ENCODE peak calls at places on chromosomes 11 and 22, in ten cellular contexts. P is NCI-H1930; J is stimulated activated CD4-positive, alpha-beta T cell treated with anti-CD3 and anti-CD28 coated beads, TNF-alpha, amount 100 ng/mL, for 1 hour; X is neural crest cell; Z is MM.1S; R is C1 segment of cervical spinal cord; Q is epithelial cell of proximal tubule; F is NCI-H1436; K is breast epithelium; S is HEK293T. D is an unnamed sample.
A peak's percentile ranks its signal among the peaks of the same experiment; 100 is the strongest.

GRCh38 chr11:62071408-62071807 is 52.4 kb upstream of the INCENP start:
- DNase-seq in P (no peak), J (no peak), X (no peak), Z (no peak), R (no peak), Q (no peak), F (no peak), K (no peak), S (no peak), D (no peak)

GRCh38 chr22:43207386-43207785 is 20.5 kb upstream of the TTLL12 start:
- DNase-seq in P (no peak), J (no peak), X (no peak), Z (no peak), R (no peak), Q (no peak), F (no peak), K (no peak), S (no peak), D (no peak)

GRCh38 chr11:2945757-2946287 is 16.6 kb upstream of the PHLDA2 start:
- DNase-seq in P (no peak), J (no peak), X (no peak), Z (no peak), R (no peak), Q (no peak), F (no peak), K (no peak), S (no peak), D (no peak)

GRCh38 chr11:104705475-104706195 is 192.6 kb downstream of the CASP12 start:
- DNase-seq in P (no peak), J (peak; percentile 20), X (no peak), Z (peak; percentile 96), R (no peak), Q (no peak), F (no peak), K (no peak), S (no peak), D (no peak)

GRCh38 chr11:110778351-110778750 is 66.1 kb upstream of the ARHGAP20 start:
- DNase-seq in P (no peak), J (no peak), X (no peak), Z (no peak), R (no peak), Q (no peak), F (no peak), K (no peak), S (no peak), D (no peak)

GRCh38 chr11:69220581-69221051 is 64.9 kb downstream of the SMIM38 start:
- DNase-seq in P (no peak), J (no peak), X (no peak), Z (no peak), R (peak; percentile 32), Q (no peak), F (no peak), K (peak; percentile 47), S (no peak), D (no peak)

GRCh38 chr11:66454253-66454652 is 12.5 kb upstream of the PELI3 start:
- DNase-seq in P (no peak), J (no peak), X (no peak), Z (no peak), R (no peak), Q (no peak), F (no peak), K (no peak), S (no peak), D (no peak)

GRCh38 chr11:16809901-16810668 is 71.6 kb downstream of the C11orf58 start:
- DNase-seq in P (no peak), J (no peak), X (no peak), Z (no peak), R (peak; percentile 68), Q (no peak), F (no peak), K (peak; percentile 58), S (no peak), D (no peak)

GRCh38 chr22:31343235-31344191 is 2.6 kb downstream of the PATZ1 start:
- DNase-seq in P (no peak), J (no peak), X (peak; percentile 61), Z (no peak), R (peak; percentile 42), Q (no peak), F (peak; percentile 41), K (peak; percentile 90), S (no peak), D (no peak)

GRCh38 chr11:125073616-125074483 is 10.7 kb downstream of the SLC37A2 start:
- DNase-seq in P (no peak), J (no peak), X (no peak), Z (no peak), R (no peak), Q (no peak), F (no peak), K (no peak), S (no peak), D (no peak)

GRCh38 chr11:94010136-94010535 is 11.0 kb upstream of the HEPHL1 start:
- DNase-seq in P (no peak), J (no peak), X (no peak), Z (no peak), R (no peak), Q (no peak), F (no peak), K (no peak), S (no peak), D (no peak)

GRCh38 chr11:79415411-79415810 is 25.4 kb downstream of the TENM4 start:
- DNase-seq in P (no peak), J (no peak), X (no peak), Z (no peak), R (no peak), Q (no peak), F (no peak), K (no peak), S (no peak), D (no peak)

D was measured in kidney epithelial cell.